ENCODE peak calls at places on chromosome 5, in seven cellular contexts. R is GDM1; G is AG08395; I is GM12865; S is osteocyte; F is activated naive CD4-positive, alpha-beta T cell; N is astrocyte. X is an unnamed sample.

GRCh38 chr5:123450114-123450513 is 26.9 kb upstream of the CEP120 start:
- DNase-seq in R (no peak), G (no peak), I (peak; percentile 53), S (no peak), F (no peak), N (no peak), X (no peak)

GRCh38 chr5:98911221-98912040 is 17.4 kb downstream of the CHD1 start:
- DNase-seq in R (no peak), G (no peak), I (no peak), S (no peak), F (no peak), N (peak; percentile 14), X (peak; percentile 8)

GRCh38 chr5:102975457-102976182 is 144.3 kb downstream of the GIN1 start:
- DNase-seq in R (no peak), G (peak; percentile 62), I (no peak), S (no peak), F (no peak), N (peak; percentile 63), X (no peak)

GRCh38 chr5:71782393-71782770 is 63.3 kb downstream of the CARTPT start:
- DNase-seq in R (no peak), G (no peak), I (peak; percentile 70), S (no peak), F (no peak), N (no peak), X (no peak)

GRCh38 chr5:52743012-52743411 is 44.7 kb upstream of the ITGA1 start:
- DNase-seq in R (no peak), G (no peak), I (no peak), S (no peak), F (no peak), N (no peak), X (no peak)

GRCh38 chr5:68884893-68885292 is 208.9 kb upstream of the SLC30A5 start:
- DNase-seq in R (no peak), G (no peak), I (peak; percentile 29), S (no peak), F (no peak), N (no peak), X (peak; percentile 58)

GRCh38 chr5:36777105-36777757 is 99.3 kb upstream of the NIPBL start:
- DNase-seq in R (peak; percentile 9), G (peak; percentile 21), I (peak; percentile 11), S (no peak), F (no peak), N (peak; percentile 4), X (peak; percentile 59)

GRCh38 chr5:132763369-132764036 is 13.5 kb downstream of the SEPTIN8 start:
- DNase-seq in R (no peak), G (no peak), I (no peak), S (no peak), F (no peak), N (no peak), X (no peak)

GRCh38 chr5:1495525-1495897 is 28.2 kb downstream of the LPCAT1 start:
- DNase-seq in R (peak; percentile 12), G (no peak), I (peak; percentile 78), S (no peak), F (no peak), N (no peak), X (no peak)

GRCh38 chr5:159133041-159133741 is 33.5 kb upstream of the EBF1 start:
- DNase-seq in R (no peak), G (peak; percentile 77), I (peak; percentile 74), S (no peak), F (no peak), N (peak; percentile 61), X (peak; percentile 73)

GRCh38 chr5:148973455-148973854 is 89.4 kb downstream of the SH3TC2 start:
- DNase-seq in R (no peak), G (peak; percentile 65), I (no peak), S (no peak), F (no peak), N (no peak), X (no peak)

GRCh38 chr5:169243651-169244422 is 57.1 kb downstream of the SLIT3 start:
- DNase-seq in R (no peak), G (no peak), I (no peak), S (no peak), F (no peak), N (no peak), X (no peak)

GRCh38 chr5:72587909-72588308 is 80.7 kb upstream of the ZNF366 start:
- DNase-seq in R (no peak), G (peak; percentile 15), I (no peak), S (no peak), F (no peak), N (no peak), X (peak; percentile 14)

GRCh38 chr5:68287976-68288755 is 72.6 kb downstream of the PIK3R1 start:
- DNase-seq in R (no peak), G (peak; percentile 38), I (peak; percentile 91), S (peak; percentile 87), F (peak; percentile 14), N (peak; percentile 55), X (peak; percentile 88)

GRCh38 chr5:98414938-98415337 is 358.5 kb upstream of the RGMB start:
- DNase-seq in R (no peak), G (peak; percentile 78), I (no peak), S (no peak), F (no peak), N (peak; percentile 98), X (no peak)

GRCh38 chr5:9239626-9240025 is 306.2 kb downstream of the SEMA5A start:
- DNase-seq in R (no peak), G (no peak), I (no peak), S (no peak), F (no peak), N (no peak), X (no peak)

GRCh38 chr5:1396029-1396816 is 49.0 kb downstream of the SLC6A3 start:
- DNase-seq in R (no peak), G (no peak), I (no peak), S (no peak), F (no peak), N (no peak), X (no peak)

GRCh38 chr5:17000296-17000939 is 64.3 kb upstream of the MYO10 start:
- DNase-seq in R (no peak), G (peak; percentile 79), I (no peak), S (no peak), F (no peak), N (peak; percentile 99), X (no peak)

GRCh38 chr5:17604951-17605350 is 968 bp downstream of the TAF11L11 start:
- DNase-seq in R (no peak), G (no peak), I (no peak), S (no peak), F (no peak), N (no peak), X (no peak)

GRCh38 chr5:140576776-140577201 is 12.2 kb downstream of the SLC35A4 start:
- DNase-seq in R (no peak), G (no peak), I (no peak), S (no peak), F (no peak), N (no peak), X (peak; percentile 34)

GRCh38 chr5:113806250-113806649 is 292.8 kb downstream of the YTHDC2 start:
- DNase-seq in R (no peak), G (peak; percentile 10), I (no peak), S (no peak), F (no peak), N (peak; percentile 66), X (peak; percentile 53)

GRCh38 chr5:96048763-96049162 is 87.1 kb upstream of the ELL2 start:
- DNase-seq in R (no peak), G (no peak), I (no peak), S (no peak), F (no peak), N (no peak), X (no peak)

GRCh38 chr5:40191041-40191550 is 488.6 kb upstream of the PTGER4 start:
- DNase-seq in R (no peak), G (no peak), I (no peak), S (no peak), F (no peak), N (no peak), X (peak; percentile 10)

GRCh38 chr5:122170630-122171029 is 41.3 kb downstream of the ZNF474 start:
- DNase-seq in R (no peak), G (no peak), I (no peak), S (no peak), F (no peak), N (peak; percentile 73), X (no peak)

GRCh38 chr5:150349681-150350275 is 7.7 kb upstream of the TCOF1 start:
- DNase-seq in R (no peak), G (no peak), I (no peak), S (no peak), F (no peak), N (no peak), X (no peak)

GRCh38 chr5:146402949-146403348 is 44.2 kb upstream of the TCERG1 start:
- DNase-seq in R (no peak), G (no peak), I (no peak), S (no peak), F (no peak), N (no peak), X (no peak)

GRCh38 chr5:57311251-57311650 is 137.4 kb downstream of the GPBP1 start:
- DNase-seq in R (no peak), G (no peak), I (no peak), S (no peak), F (no peak), N (peak; percentile 14), X (no peak)

GRCh38 chr5:132297211-132297940 is 3.2 kb downstream of the SLC22A4 start:
- DNase-seq in R (no peak), G (no peak), I (no peak), S (peak; percentile 46), F (no peak), N (no peak), X (no peak)

GRCh38 chr5:66742083-66742895 is 146.1 kb downstream of the MAST4 start:
- DNase-seq in R (no peak), G (peak; percentile 3), I (peak; percentile 8), S (no peak), F (no peak), N (no peak), X (peak; percentile 53)

GRCh38 chr5:32771037-32771436 is 59.9 kb downstream of the NPR3 start:
- DNase-seq in R (no peak), G (no peak), I (no peak), S (no peak), F (no peak), N (no peak), X (no peak)

GRCh38 chr5:52673495-52673894 is 114.2 kb upstream of the ITGA1 start:
- DNase-seq in R (no peak), G (no peak), I (no peak), S (no peak), F (no peak), N (no peak), X (no peak)

GRCh38 chr5:57495285-57495684 is 12.7 kb upstream of the ACTBL2 start:
- DNase-seq in R (no peak), G (no peak), I (peak; percentile 44), S (no peak), F (no peak), N (no peak), X (no peak)